ENCODE peak calls at places on chromosome 9, in six cellular contexts. A is K562, N is A549, B is HepG2, Z is H1, V is WTC11. W is an unnamed sample.

GRCh38 chr9:19782005-19782404 is 6.8 kb downstream of the SLC24A2 start:
- DNase-seq in Z (no peak), N (no peak), V (no peak), A (no peak), B (no peak), W (peak)

GRCh38 chr9:18605763-18606162 is 131.8 kb downstream of the ADAMTSL1 start:
- DNase-seq in V (no peak), A (no peak), Z (no peak), N (no peak), B (no peak), W (peak)

GRCh38 chr9:124482431-124483031 is 24.7 kb downstream of the NR5A1 start:
- DNase-seq in N (no peak), Z (no peak), V (no peak), B (no peak), A (peak), W (no peak)

GRCh38 chr9:127776919-127777280 is 1.6 kb downstream of the SH2D3C start:
- DNase-seq in A (no peak), N (no peak), V (no peak), Z (no peak), B (no peak), W (no peak)

GRCh38 chr9:136763649-136764035 is 676 bp downstream of the LCN15 start:
- DNase-seq in B (no peak), Z (no peak), N (no peak), A (no peak), V (no peak), W (no peak)

GRCh38 chr9:74729129-74729710 is 158.5 kb downstream of the TRPM6 start:
- DNase-seq in Z (no peak), A (no peak), N (no peak), B (no peak), V (no peak), W (no peak)

GRCh38 chr9:136100700-136101614 is 5.9 kb upstream of the NACC2 start:
- DNase-seq in V (peak), A (peak), N (no peak), Z (no peak), B (no peak), W (no peak)

GRCh38 chr9:87063246-87063645 is 115.9 kb upstream of the GAS1 start:
- DNase-seq in N (no peak), V (no peak), B (no peak), A (no peak), Z (no peak), W (no peak)

GRCh38 chr9:97406620-97407177 is 5.2 kb upstream of the TDRD7 start:
- DNase-seq in V (no peak), Z (no peak), A (no peak), B (peak), N (no peak), W (no peak)

GRCh38 chr9:113580041-113580953 is 116.8 kb downstream of the RGS3 start:
- DNase-seq in V (no peak), Z (no peak), A (no peak), N (no peak), B (no peak), W (peak)

GRCh38 chr9:18861599-18862546 is 171.1 kb downstream of the SAXO1 start:
- DNase-seq in V (peak), B (no peak), N (no peak), Z (no peak), A (no peak), W (peak)

GRCh38 chr9:87334366-87334765 is 163.3 kb upstream of the DAPK1 start:
- DNase-seq in A (no peak), V (no peak), Z (no peak), B (no peak), N (no peak), W (no peak)

GRCh38 chr9:108271646-108272349 is 584.0 kb downstream of the ACTL7B start:
- DNase-seq in V (no peak), N (peak), Z (no peak), A (no peak), B (peak), W (peak)

GRCh38 chr9:129253820-129254381 is 75.8 kb upstream of the IER5L start:
- DNase-seq in B (no peak), Z (no peak), N (no peak), V (no peak), A (peak), W (no peak)

GRCh38 chr9:131660466-131661405 is 79.1 kb downstream of the RAPGEF1 start:
- DNase-seq in B (no peak), V (peak), Z (peak), A (no peak), N (no peak), W (no peak)

GRCh38 chr9:123235448-123235847 is 32.9 kb downstream of the STRBP start:
- DNase-seq in B (peak), Z (no peak), V (no peak), A (no peak), N (no peak), W (no peak)

GRCh38 chr9:123335227-123335985 is 20.6 kb upstream of the CRB2 start:
- DNase-seq in V (no peak), N (no peak), Z (no peak), A (no peak), B (no peak), W (peak)

GRCh38 chr9:124441291-124441690 is 9.0 kb upstream of the ADGRD2 start:
- DNase-seq in B (no peak), A (no peak), Z (no peak), N (no peak), V (no peak), W (no peak)

GRCh38 chr9:8365029-8365428 is 565.5 kb upstream of the DMAC1 start:
- DNase-seq in Z (no peak), N (no peak), V (no peak), A (no peak), B (no peak), W (peak)

GRCh38 chr9:84296146-84296843 is 44.3 kb downstream of the SLC28A3 start:
- DNase-seq in V (no peak), N (peak), Z (no peak), A (no peak), B (no peak), W (no peak)

GRCh38 chr9:79382468-79382867 is 189.3 kb upstream of the TLE4 start:
- DNase-seq in N (no peak), A (no peak), Z (no peak), V (no peak), B (no peak), W (no peak)

GRCh38 chr9:128216781-128217553 is 13.8 kb downstream of the DNM1 start:
- DNase-seq in A (no peak), N (no peak), Z (no peak), B (no peak), V (no peak), W (no peak)

GRCh38 chr9:82419827-82420486 is 431.4 kb downstream of the SPATA31D1 start:
- DNase-seq in A (no peak), V (no peak), N (no peak), B (no peak), Z (no peak), W (no peak)

GRCh38 chr9:112754578-112754977 is 4.0 kb downstream of the SNX30 start:
- DNase-seq in N (no peak), Z (peak), A (no peak), B (no peak), V (no peak), W (no peak)

GRCh38 chr9:79127661-79128060 is 444.1 kb upstream of the TLE4 start:
- DNase-seq in Z (no peak), B (no peak), N (no peak), A (no peak), V (no peak), W (no peak)

GRCh38 chr9:82565188-82565966 is 497.6 kb downstream of the RASEF start:
- DNase-seq in Z (no peak), N (no peak), A (no peak), B (no peak), V (no peak), W (no peak)

GRCh38 chr9:18935521-18935920 is 97.5 kb downstream of the SAXO1 start:
- DNase-seq in B (no peak), A (no peak), N (no peak), Z (no peak), V (no peak), W (no peak)

GRCh38 chr9:132602207-132602606 is 19.8 kb downstream of the BARHL1 start:
- DNase-seq in Z (no peak), B (no peak), A (no peak), N (no peak), V (no peak), W (no peak)

GRCh38 chr9:136824496-136825225 is 16.9 kb downstream of the RABL6 start:
- DNase-seq in N (no peak), Z (no peak), V (peak), B (no peak), A (no peak), W (no peak)

GRCh38 chr9:114303977-114304376 is 18.9 kb upstream of the ORM1 start:
- DNase-seq in Z (no peak), A (no peak), N (no peak), V (peak), B (no peak), W (no peak)

DNA sequence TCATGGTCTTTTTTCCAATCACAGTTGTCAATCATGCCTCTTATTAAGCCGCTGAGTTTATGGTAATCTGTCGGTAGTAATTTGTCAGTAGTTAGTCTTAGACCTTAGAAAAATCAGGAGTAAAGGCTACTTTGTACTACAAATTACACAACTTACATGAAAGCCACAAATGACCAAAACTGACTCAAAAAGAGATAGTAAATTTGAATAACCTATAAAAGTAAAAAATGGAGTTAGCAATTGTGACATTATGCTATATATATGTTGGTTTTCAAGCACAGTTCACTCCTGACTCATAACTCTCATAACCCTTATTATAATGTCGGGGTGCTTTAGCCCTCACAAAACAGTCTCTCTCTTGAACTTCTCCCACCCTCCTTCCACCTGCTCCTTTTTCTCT is 251.8 kb downstream of the ROR2 start:
- DNase-seq in Z (no peak), N (no peak), B (no peak), A (no peak), V (no peak), W (no peak)
- TF ChIP-seq JUN in Z (no peak), N (no peak), B (no peak), A (no peak), V (no peak), W (no peak)

DNA sequence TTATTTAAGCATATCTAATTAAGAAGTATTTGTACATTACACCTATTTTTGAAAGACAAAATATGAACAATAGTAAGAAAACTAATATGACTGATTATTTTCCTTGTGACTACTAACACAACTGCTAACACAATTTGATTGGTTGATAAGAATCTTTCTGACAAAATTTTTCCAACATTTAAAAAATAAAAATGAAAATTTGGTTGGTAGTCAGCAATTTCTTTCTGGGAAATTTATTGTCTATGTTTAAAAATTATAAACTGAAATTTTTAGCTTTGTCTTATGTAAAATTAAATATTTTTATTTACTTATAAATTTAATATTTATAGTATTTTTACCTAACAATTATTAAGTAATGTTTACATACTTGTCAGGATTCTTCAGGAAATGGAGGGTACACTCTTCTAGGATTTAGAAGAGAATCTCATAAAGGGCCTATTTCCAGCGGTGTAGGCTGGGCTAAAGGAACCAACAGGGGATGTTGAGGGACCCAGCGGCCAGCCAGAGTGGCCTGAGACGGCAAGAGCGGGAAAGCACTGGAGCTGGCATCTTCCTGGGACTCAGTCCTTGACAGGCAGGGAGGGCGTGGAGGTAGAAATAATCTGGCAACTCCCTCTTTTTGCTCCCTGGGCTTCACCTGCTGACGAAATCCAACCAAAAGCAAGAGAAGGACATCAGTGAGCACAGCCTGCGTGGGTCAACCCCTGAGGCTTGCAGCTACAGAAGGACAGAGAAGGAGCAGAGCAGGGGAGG is 14.7 kb upstream of the FAM120A start:
- DNase-seq in V (no peak), A (no peak), B (no peak), N (no peak), Z (no peak), W (no peak)
- TF ChIP-seq JUN in V (no peak), A (no peak), B (no peak), N (no peak), Z (no peak), W (no peak)

GRCh38 chr9:134177624-134178393 is 13.4 kb upstream of the RNU6ATAC start:
- DNase-seq in Z (no peak), B (no peak), V (no peak), N (no peak), A (no peak), W (no peak)
- TF ChIP-seq JUN in Z (no peak), B (no peak), V (no peak), N (no peak), A (no peak), W (no peak)

DNA sequence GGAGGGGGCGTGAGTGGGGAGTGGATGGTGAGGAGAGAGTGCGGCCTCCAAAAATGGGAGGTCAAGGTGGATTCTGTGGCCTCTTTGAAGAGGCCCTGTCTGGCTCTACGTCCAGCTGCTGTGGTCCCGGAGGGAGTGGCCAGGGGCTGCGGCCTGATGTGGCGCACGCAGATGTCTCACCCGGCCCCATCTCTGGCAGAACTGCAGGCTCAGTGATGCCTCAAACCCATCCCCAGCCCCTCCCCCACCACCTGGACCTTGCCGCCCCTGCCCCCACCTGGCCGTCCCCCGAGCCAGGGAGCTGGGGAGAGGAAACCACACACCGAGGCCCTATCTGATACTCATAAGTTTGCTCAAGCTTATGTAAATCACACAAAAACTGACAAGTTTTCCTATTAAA is 267.6 kb downstream of the PBX3 start:
- DNase-seq in Z (no peak), V (no peak), N (no peak), A (no peak), B (no peak), W (no peak)
- TF ChIP-seq JUN in Z (no peak), V (no peak), N (no peak), A (no peak), B (no peak), W (no peak)

GRCh38 chr9:76662476-76663281 is 101.6 kb upstream of the PCA3 start:
- DNase-seq in Z (no peak), N (no peak), V (no peak), B (no peak), A (no peak), W (peak)
- TF ChIP-seq JUN in Z (no peak), N (no peak), V (no peak), B (no peak), A (no peak), W (peak)

GRCh38 chr9:32854271-32854670 is 70.9 kb downstream of the TMEM215 start:
- DNase-seq in A (no peak), V (no peak), N (no peak), Z (no peak), B (no peak), W (no peak)
- TF ChIP-seq JUN in A (no peak), V (no peak), N (no peak), Z (no peak), B (no peak), W (no peak)